ENCODE peak calls at places on chromosome 13, in seven cellular contexts. L, K, A, W, H, J and S are unnamed samples.

GRCh38 chr13:55632402-55632801 is 1508.3 kb upstream of the PRR20A start:
- DNase-seq in K (no peak), A (no peak), L (no peak), J (no peak), H (no peak), W (no peak), S (no peak)

GRCh38 chr13:48165063-48165462 is 67.9 kb upstream of the ITM2B start:
- DNase-seq in A (no peak), H (no peak), W (no peak), K (no peak), L (no peak), J (no peak), S (no peak)

GRCh38 chr13:51632643-51633357 is 48.5 kb downstream of the WDFY2 start:
- DNase-seq in L (no peak), A (no peak), K (no peak), J (no peak), H (no peak), W (no peak), S (no peak)

GRCh38 chr13:101626925-101627555 is 174.6 kb downstream of the ITGBL1 start:
- DNase-seq in L (no peak), H (peak), J (no peak), K (peak), A (no peak), W (no peak), S (peak)

GRCh38 chr13:41326661-41327060 is 15.6 kb downstream of the NAA16 start:
- DNase-seq in W (no peak), K (no peak), L (no peak), H (no peak), A (no peak), J (no peak), S (no peak)

GRCh38 chr13:113123226-113124150 is 889 bp downstream of the F10 start:
- DNase-seq in L (no peak), K (no peak), J (no peak), W (no peak), A (no peak), H (no peak), S (no peak)

GRCh38 chr13:97279913-97280312 is 57.8 kb downstream of the MBNL2 start:
- DNase-seq in L (no peak), J (no peak), H (no peak), A (no peak), W (no peak), K (no peak), S (no peak)

GRCh38 chr13:48776396-48776795 is 122.7 kb downstream of the CYSLTR2 start:
- DNase-seq in J (no peak), K (no peak), H (no peak), W (no peak), L (no peak), A (no peak), S (no peak)

GRCh38 chr13:51524312-51524711 is 60.0 kb upstream of the WDFY2 start:
- DNase-seq in J (no peak), W (no peak), L (no peak), H (no peak), A (no peak), K (no peak), S (no peak)

GRCh38 chr13:32264407-32264806 is 50.8 kb downstream of the ZAR1L start:
- DNase-seq in A (no peak), W (no peak), H (no peak), L (no peak), K (no peak), J (no peak), S (no peak)

GRCh38 chr13:48973845-48974431 is 1.8 kb upstream of the FNDC3A start:
- DNase-seq in W (no peak), K (no peak), L (no peak), J (no peak), H (no peak), A (no peak), S (no peak)

GRCh38 chr13:112956516-112957294 is 12.3 kb upstream of the MCF2L start:
- DNase-seq in J (no peak), A (no peak), K (no peak), W (no peak), H (peak), L (no peak), S (no peak)

GRCh38 chr13:33150146-33150545 is 133.9 kb downstream of the KL start:
- DNase-seq in L (no peak), A (no peak), K (no peak), H (no peak), W (no peak), J (no peak), S (no peak)

GRCh38 chr13:36966404-36966803 is 32.7 kb downstream of the ALG5 start:
- DNase-seq in W (no peak), H (no peak), K (no peak), A (no peak), J (no peak), L (no peak), S (no peak)

GRCh38 chr13:43360911-43361605 is 337.7 kb downstream of the DNAJC15 start:
- DNase-seq in A (no peak), J (no peak), W (no peak), K (no peak), H (no peak), L (no peak), S (no peak)

GRCh38 chr13:41956272-41956671 is 4.6 kb downstream of the VWA8 start:
- DNase-seq in H (no peak), L (no peak), W (no peak), J (no peak), A (no peak), K (no peak), S (no peak)

GRCh38 chr13:101727118-101727517 is 274.6 kb downstream of the ITGBL1 start:
- DNase-seq in K (no peak), H (no peak), A (no peak), W (no peak), J (no peak), L (no peak), S (no peak)

GRCh38 chr13:54357284-54357933 is 1328.8 kb downstream of the OLFM4 start:
- DNase-seq in A (no peak), W (no peak), J (no peak), K (no peak), L (no peak), H (no peak), S (no peak)

GRCh38 chr13:33377825-33378224 is 92.3 kb upstream of the STARD13 start:
- DNase-seq in A (no peak), H (no peak), L (no peak), J (no peak), K (no peak), W (no peak), S (no peak)

GRCh38 chr13:20174656-20175405 is 14.0 kb upstream of the GJA3 start:
- DNase-seq in K (no peak), A (peak), W (peak), L (no peak), H (peak), J (no peak), S (no peak)

GRCh38 chr13:97468331-97468730 is 34.4 kb downstream of the RAP2A start:
- DNase-seq in J (no peak), L (no peak), W (no peak), K (no peak), H (no peak), A (no peak), S (no peak)

GRCh38 chr13:33112745-33113144 is 96.5 kb downstream of the KL start:
- DNase-seq in J (no peak), K (no peak), H (no peak), W (no peak), L (no peak), A (no peak), S (no peak)

GRCh38 chr13:101523732-101524131 is 71.3 kb downstream of the ITGBL1 start:
- DNase-seq in H (no peak), K (no peak), W (no peak), J (no peak), A (no peak), L (no peak), S (no peak)

GRCh38 chr13:21583496-21583895 is 20.5 kb downstream of the MICU2 start:
- DNase-seq in L (no peak), H (no peak), A (no peak), K (no peak), W (no peak), J (no peak), S (no peak)

GRCh38 chr13:32086791-32087441 is 55.3 kb downstream of the FRY start:
- DNase-seq in J (no peak), H (no peak), L (no peak), K (no peak), W (no peak), A (no peak), S (no peak)

GRCh38 chr13:44141213-44141724 is 232.4 kb upstream of the SERP2 start:
- DNase-seq in H (no peak), A (peak), W (no peak), L (peak), J (no peak), K (no peak), S (no peak)

GRCh38 chr13:87982436-87982835 is 311.3 kb downstream of the SLITRK5 start:
- DNase-seq in H (no peak), L (no peak), W (no peak), A (no peak), K (no peak), J (no peak), S (no peak)

GRCh38 chr13:35086667-35087066 is 144.6 kb downstream of the NBEA start:
- DNase-seq in J (no peak), K (no peak), W (no peak), L (no peak), A (no peak), H (no peak), S (no peak)

GRCh38 chr13:71021810-71022422 is 845.1 kb downstream of the DACH1 start:
- DNase-seq in H (no peak), L (no peak), J (no peak), W (no peak), A (no peak), K (no peak), S (no peak)

GRCh38 chr13:111852701-111853100 is 214.2 kb upstream of the SOX1 start:
- DNase-seq in H (no peak), K (no peak), J (no peak), W (no peak), L (no peak), A (no peak), S (no peak)

GRCh38 chr13:48497669-48498068 is 35.2 kb downstream of the RCBTB2 start:
- DNase-seq in A (no peak), L (no peak), K (no peak), W (no peak), J (no peak), H (no peak), S (no peak)

GRCh38 chr13:106520205-106521004 is 15.1 kb downstream of the EFNB2 start:
- DNase-seq in H (no peak), J (no peak), A (no peak), K (no peak), L (peak), W (no peak), S (no peak)